ENCODE peak calls at places on chromosomes 16 and 17, in four cellular contexts. One of them, this sample, is unnamed.

GRCh38 chr16:14106457-14106856 is 35.3 kb downstream of the MRTFB start:
- DNase-seq in Peyer's patch: no peak
- DNase-seq in K562: no peak
- DNase-seq in suprapubic skin: no peak
- DNase-seq in this sample: no peak

GRCh38 chr16:24668481-24669001 is 60.9 kb upstream of the TNRC6A start:
- DNase-seq in suprapubic skin: no peak
- DNase-seq in K562: no peak
- DNase-seq in Peyer's patch: no peak
- DNase-seq in this sample: no peak

GRCh38 chr17:58960068-58960467 is 146.6 kb downstream of the TRIM37 start:
- DNase-seq in suprapubic skin: no peak
- DNase-seq in K562: peak
- DNase-seq in Peyer's patch: no peak
- DNase-seq in this sample: no peak

GRCh38 chr17:39101139-39101538 is 50.3 kb downstream of the PLXDC1 start:
- DNase-seq in Peyer's patch: no peak
- DNase-seq in K562: no peak
- DNase-seq in suprapubic skin: no peak
- DNase-seq in this sample: no peak

GRCh38 chr16:9090101-9090959 is 1.1 kb upstream of the HAPSTR1 start:
- DNase-seq in suprapubic skin: peak
- DNase-seq in K562: peak
- DNase-seq in Peyer's patch: peak
- DNase-seq in this sample: peak

GRCh38 chr17:17414316-17414937 is 62.4 kb upstream of the MED9 start:
- DNase-seq in suprapubic skin: peak
- DNase-seq in K562: no peak
- DNase-seq in Peyer's patch: no peak
- DNase-seq in this sample: peak

GRCh38 chr17:42796066-42796758 is 2.3 kb downstream of the COA3 start:
- DNase-seq in K562: no peak
- DNase-seq in suprapubic skin: no peak
- DNase-seq in Peyer's patch: no peak
- DNase-seq in this sample: no peak

GRCh38 chr16:78177927-78178326 is 78.5 kb downstream of the WWOX start:
- DNase-seq in Peyer's patch: no peak
- DNase-seq in suprapubic skin: no peak
- DNase-seq in K562: peak
- DNase-seq in this sample: no peak

DNA sequence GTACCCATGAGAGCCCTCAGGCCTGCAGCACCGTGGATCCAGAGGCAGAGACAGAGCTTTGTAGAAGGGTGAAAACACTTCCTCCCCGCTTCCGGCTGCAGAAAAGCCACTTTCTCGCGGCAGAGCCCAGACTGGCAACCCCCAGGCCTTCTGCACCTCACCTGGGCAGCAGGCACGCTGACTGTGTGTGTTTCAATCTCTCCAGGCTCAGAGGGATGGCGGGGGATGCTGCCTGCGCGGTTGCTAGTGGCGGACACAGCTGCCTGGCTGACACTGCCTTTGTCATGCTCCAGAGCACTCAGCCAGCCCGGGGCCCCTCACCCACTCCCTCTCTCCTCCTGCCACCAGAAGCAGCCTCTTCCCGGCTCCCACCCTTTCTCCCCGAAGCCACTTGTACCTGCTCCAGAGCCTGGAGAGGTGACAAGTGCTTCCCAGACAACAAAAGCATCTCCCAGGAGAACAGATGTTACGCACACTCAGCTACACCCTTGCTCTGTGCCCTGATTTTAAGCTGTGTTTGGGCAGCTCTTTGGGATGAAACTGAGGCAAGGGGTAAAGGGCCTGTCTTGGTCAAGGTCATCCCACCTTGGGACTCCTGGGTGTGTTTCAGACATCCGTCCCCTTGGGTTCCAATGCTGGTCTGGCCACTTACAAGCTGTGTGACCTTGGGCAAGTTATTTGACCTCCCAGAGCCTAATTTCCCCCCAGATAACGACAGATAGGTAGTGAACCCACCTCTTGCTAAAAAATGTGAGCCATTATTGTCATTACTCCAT is 9.2 kb upstream of the GLIS2 start:
- DNase-seq in Peyer's patch: peak
- DNase-seq in K562: no peak
- DNase-seq in suprapubic skin: no peak
- DNase-seq in this sample: no peak
- TF ChIP-seq POLR2A in Peyer's patch: no peak
- TF ChIP-seq POLR2A in K562: no peak
- TF ChIP-seq POLR2A in suprapubic skin: no peak
- TF ChIP-seq POLR2A in this sample: no peak

GRCh38 chr17:63997341-63998048 is 656 bp upstream of the PRR29 start:
- DNase-seq in suprapubic skin: peak
- DNase-seq in Peyer's patch: no peak
- DNase-seq in K562: no peak
- DNase-seq in this sample: no peak
- H3K4me3 ChIP-seq in suprapubic skin: peak
- H3K4me3 ChIP-seq in Peyer's patch: peak
- H3K4me3 ChIP-seq in K562: peak
- H3K4me3 ChIP-seq in this sample: no peak

GRCh38 chr17:41524261-41524660 is 3.8 kb downstream of the KRT19 start:
- DNase-seq in suprapubic skin: no peak
- DNase-seq in K562: no peak
- DNase-seq in Peyer's patch: no peak
- DNase-seq in this sample: no peak
- TF ChIP-seq CTCF in suprapubic skin: no peak
- TF ChIP-seq CTCF in K562: no peak
- TF ChIP-seq CTCF in Peyer's patch: no peak
- TF ChIP-seq CTCF in this sample: no peak

DNA sequence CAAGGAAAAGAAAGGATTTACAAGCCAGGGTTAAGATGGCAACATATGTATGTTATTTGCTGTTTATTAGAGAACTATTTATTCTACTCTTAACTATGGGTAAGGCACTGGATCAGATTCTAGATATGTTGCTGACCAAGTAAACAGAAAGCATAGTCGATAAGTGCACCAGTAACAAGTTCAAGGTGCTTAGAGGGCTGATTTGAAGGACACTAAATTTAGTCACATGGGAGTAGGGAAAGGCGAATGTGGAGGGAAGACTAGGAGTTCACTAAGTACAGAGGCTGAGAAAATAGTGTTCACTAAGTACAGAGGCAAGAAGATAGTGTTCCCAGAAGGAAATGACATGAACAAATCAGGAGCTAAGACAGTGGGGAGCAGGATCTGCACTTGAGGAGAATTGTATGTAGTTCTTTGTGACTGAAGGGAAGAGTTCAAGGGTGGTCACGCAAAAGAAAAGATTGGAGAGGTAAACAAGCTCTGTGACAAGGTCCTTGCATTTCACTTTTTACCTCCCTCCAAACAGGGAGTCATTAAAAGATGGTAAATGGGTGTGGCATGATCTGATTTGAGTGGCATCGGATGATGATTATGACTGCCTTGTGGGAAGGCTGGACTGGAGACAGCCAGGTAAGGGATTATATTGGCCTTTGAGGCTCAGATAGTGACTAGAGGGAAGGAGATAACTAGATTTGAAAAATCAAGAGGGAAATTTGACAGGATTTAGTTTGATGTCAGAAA is 20.9 kb downstream of the HEATR9 start:
- DNase-seq in Peyer's patch: no peak
- DNase-seq in K562: no peak
- DNase-seq in suprapubic skin: no peak
- DNase-seq in this sample: no peak
- TF ChIP-seq POLR2A in Peyer's patch: no peak
- TF ChIP-seq POLR2A in K562: peak
- TF ChIP-seq POLR2A in suprapubic skin: no peak
- TF ChIP-seq POLR2A in this sample: no peak

GRCh38 chr17:65101371-65101770 is 35.8 kb upstream of the RGS9 start:
- DNase-seq in K562: no peak
- DNase-seq in Peyer's patch: no peak
- DNase-seq in suprapubic skin: no peak
- DNase-seq in this sample: no peak
- H3K4me3 ChIP-seq in K562: no peak
- H3K4me3 ChIP-seq in Peyer's patch: no peak
- H3K4me3 ChIP-seq in suprapubic skin: peak
- H3K4me3 ChIP-seq in this sample: no peak